ENCODE peak calls at places on chromosomes 12 and 14, in four cellular contexts. One of them, this sample, is unnamed.

GRCh38 chr12:26238341-26239126 is 43.2 kb downstream of the SSPN start:
- DNase-seq in A549: no peak
- DNase-seq in H9: no peak
- DNase-seq in amniotic epithelial cell: peak; percentile 29
- DNase-seq in this sample: no peak

GRCh38 chr14:66601932-66602578 is 94.1 kb downstream of the GPHN start:
- DNase-seq in A549: no peak
- DNase-seq in H9: no peak
- DNase-seq in amniotic epithelial cell: peak; percentile 25
- DNase-seq in this sample: no peak

GRCh38 chr14:38384746-38385145 is 128.9 kb upstream of the CLEC14A start:
- DNase-seq in A549: no peak
- DNase-seq in H9: no peak
- DNase-seq in amniotic epithelial cell: no peak
- DNase-seq in this sample: no peak

GRCh38 chr12:15620726-15621125 is 168.5 kb downstream of the EPS8 start:
- DNase-seq in A549: no peak
- DNase-seq in H9: no peak
- DNase-seq in amniotic epithelial cell: no peak
- DNase-seq in this sample: no peak

GRCh38 chr14:104299993-104300761 is 161.8 kb downstream of the KIF26A start:
- DNase-seq in A549: no peak
- DNase-seq in H9: no peak
- DNase-seq in amniotic epithelial cell: no peak
- DNase-seq in this sample: no peak

GRCh38 chr14:92460916-92461579 is 52.5 kb upstream of the RIN3 start:
- DNase-seq in A549: no peak
- DNase-seq in H9: peak; percentile 37
- DNase-seq in amniotic epithelial cell: no peak
- DNase-seq in this sample: no peak

GRCh38 chr14:87233806-87234384 is 759.1 kb downstream of the GALC start:
- DNase-seq in A549: no peak
- DNase-seq in H9: no peak
- DNase-seq in amniotic epithelial cell: no peak
- DNase-seq in this sample: no peak

GRCh38 chr12:124650912-124651311 is 83.5 kb upstream of the NCOR2 start:
- DNase-seq in A549: no peak
- DNase-seq in H9: no peak
- DNase-seq in amniotic epithelial cell: no peak
- DNase-seq in this sample: no peak

GRCh38 chr14:96051642-96052540 is 12.7 kb downstream of the C14orf132 start:
- DNase-seq in A549: peak; percentile 21
- DNase-seq in H9: peak; percentile 63
- DNase-seq in amniotic epithelial cell: no peak
- DNase-seq in this sample: no peak

GRCh38 chr14:65211341-65211987 is 109.1 kb upstream of the MAX start:
- DNase-seq in A549: no peak
- DNase-seq in H9: no peak
- DNase-seq in amniotic epithelial cell: peak; percentile 64
- DNase-seq in this sample: peak; percentile 45

GRCh38 chr12:51341259-51342007 is 5.0 kb downstream of the CELA1 start:
- DNase-seq in A549: peak; percentile 84
- DNase-seq in H9: peak; percentile 77
- DNase-seq in amniotic epithelial cell: peak; percentile 62
- DNase-seq in this sample: peak; percentile 57

GRCh38 chr14:101875726-101876268 is 88.6 kb upstream of the DYNC1H1 start:
- DNase-seq in A549: no peak
- DNase-seq in H9: no peak
- DNase-seq in amniotic epithelial cell: no peak
- DNase-seq in this sample: no peak

GRCh38 chr14:50733479-50733878 is 65.4 kb upstream of the SAV1 start:
- DNase-seq in A549: no peak
- DNase-seq in H9: no peak
- DNase-seq in amniotic epithelial cell: no peak
- DNase-seq in this sample: no peak

GRCh38 chr14:87805315-87805723 is 187.7 kb downstream of the GALC start:
- DNase-seq in A549: peak; percentile 16
- DNase-seq in H9: peak; percentile 78
- DNase-seq in amniotic epithelial cell: no peak
- DNase-seq in this sample: no peak

GRCh38 chr12:11954181-11954580 is 116.6 kb upstream of the BCL2L14 start:
- DNase-seq in A549: no peak
- DNase-seq in H9: no peak
- DNase-seq in amniotic epithelial cell: no peak
- DNase-seq in this sample: no peak

GRCh38 chr14:63045612-63046320 is 508 bp upstream of the KCNH5 start:
- DNase-seq in A549: peak; percentile 21
- DNase-seq in H9: peak; percentile 92
- DNase-seq in amniotic epithelial cell: peak; percentile 16
- DNase-seq in this sample: peak; percentile 22

GRCh38 chr12:80602455-80602854 is 105.0 kb upstream of the MYF6 start:
- DNase-seq in A549: no peak
- DNase-seq in H9: no peak
- DNase-seq in amniotic epithelial cell: no peak
- DNase-seq in this sample: no peak

GRCh38 chr12:88401153-88401552 is 179.1 kb downstream of the KITLG start:
- DNase-seq in A549: no peak
- DNase-seq in H9: no peak
- DNase-seq in amniotic epithelial cell: no peak
- DNase-seq in this sample: peak; percentile 48

GRCh38 chr12:52321433-52321832 is 235 bp upstream of the KRT83 start:
- DNase-seq in A549: no peak
- DNase-seq in H9: no peak
- DNase-seq in amniotic epithelial cell: no peak
- DNase-seq in this sample: no peak

GRCh38 chr12:14260011-14260993 is 105.2 kb upstream of the ATF7IP start:
- DNase-seq in A549: no peak
- DNase-seq in H9: peak; percentile 99
- DNase-seq in amniotic epithelial cell: peak; percentile 95
- DNase-seq in this sample: peak; percentile 96

GRCh38 chr12:89494411-89495231 is 30.0 kb downstream of the GALNT4 start:
- DNase-seq in A549: no peak
- DNase-seq in H9: no peak
- DNase-seq in amniotic epithelial cell: peak; percentile 41
- DNase-seq in this sample: no peak

GRCh38 chr14:90610641-90611040 is 205.6 kb downstream of the TTC7B start:
- DNase-seq in A549: no peak
- DNase-seq in H9: no peak
- DNase-seq in amniotic epithelial cell: no peak
- DNase-seq in this sample: no peak

GRCh38 chr12:22082190-22082701 is 36.2 kb downstream of the CMAS start:
- DNase-seq in A549: no peak
- DNase-seq in H9: peak; percentile 44
- DNase-seq in amniotic epithelial cell: no peak
- DNase-seq in this sample: no peak

GRCh38 chr12:25377475-25378179 is 126.9 kb upstream of the KRAS start:
- DNase-seq in A549: no peak
- DNase-seq in H9: no peak
- DNase-seq in amniotic epithelial cell: peak; percentile 76
- DNase-seq in this sample: peak; percentile 46